ENCODE peak calls at places on chromosomes 4 and X, in four cellular contexts. One of them, this sample, is unnamed.

GRCh38 chrX:4841216-4841745 is 1127.8 kb upstream of the PRKX start:
- DNase-seq in A549: no peak
- DNase-seq in stomach: no peak
- DNase-seq in right atrium auricular region: no peak
- DNase-seq in this sample: no peak

GRCh38 chrX:69987691-69988090 is 62.0 kb downstream of the AWAT2 start:
- DNase-seq in A549: no peak
- DNase-seq in stomach: no peak
- DNase-seq in right atrium auricular region: no peak
- DNase-seq in this sample: no peak

GRCh38 chr4:10173754-10174749 is 57.5 kb upstream of the WDR1 start:
- DNase-seq in A549: no peak
- DNase-seq in stomach: peak
- DNase-seq in right atrium auricular region: peak
- DNase-seq in this sample: no peak

GRCh38 chr4:123621072-123621705 is 224.6 kb downstream of the SPRY1 start:
- DNase-seq in A549: no peak
- DNase-seq in stomach: no peak
- DNase-seq in right atrium auricular region: peak
- DNase-seq in this sample: no peak

GRCh38 chr4:96448315-96448872 is 608.5 kb downstream of the PDHA2 start:
- DNase-seq in A549: no peak
- DNase-seq in stomach: no peak
- DNase-seq in right atrium auricular region: no peak
- DNase-seq in this sample: no peak

GRCh38 chrX:327660-328126 is 9.1 kb upstream of the GTPBP6 start:
- DNase-seq in A549: no peak
- DNase-seq in stomach: no peak
- DNase-seq in right atrium auricular region: no peak
- DNase-seq in this sample: no peak

GRCh38 chrX:45352588-45352987 is 151.9 kb upstream of the DIPK2B start:
- DNase-seq in A549: no peak
- DNase-seq in stomach: no peak
- DNase-seq in right atrium auricular region: no peak
- DNase-seq in this sample: no peak

GRCh38 chr4:100848865-100849264 is 331.0 kb upstream of the EMCN start:
- DNase-seq in A549: peak
- DNase-seq in stomach: no peak
- DNase-seq in right atrium auricular region: no peak
- DNase-seq in this sample: no peak

GRCh38 chr4:3863841-3864734 is 97.9 kb downstream of the ADRA2C start:
- DNase-seq in A549: no peak
- DNase-seq in stomach: no peak
- DNase-seq in right atrium auricular region: no peak
- DNase-seq in this sample: no peak

GRCh38 chr4:168877779-168878491 is 132.1 kb downstream of the CBR4 start:
- DNase-seq in A549: no peak
- DNase-seq in stomach: no peak
- DNase-seq in right atrium auricular region: no peak
- DNase-seq in this sample: no peak

GRCh38 chrX:120145295-120145925 is 13.0 kb upstream of the RHOXF2 start:
- DNase-seq in A549: no peak
- DNase-seq in stomach: no peak
- DNase-seq in right atrium auricular region: no peak
- DNase-seq in this sample: no peak

GRCh38 chr4:1630266-1630665 is 53.8 kb downstream of the FAM53A start:
- DNase-seq in A549: no peak
- DNase-seq in stomach: no peak
- DNase-seq in right atrium auricular region: no peak
- DNase-seq in this sample: no peak

GRCh38 chr4:88526221-88526815 is 2.7 kb upstream of the PYURF start:
- DNase-seq in A549: no peak
- DNase-seq in stomach: no peak
- DNase-seq in right atrium auricular region: no peak
- DNase-seq in this sample: no peak

GRCh38 chrX:41045960-41046567 is 39.2 kb upstream of the USP9X start:
- DNase-seq in A549: peak
- DNase-seq in stomach: no peak
- DNase-seq in right atrium auricular region: no peak
- DNase-seq in this sample: no peak

GRCh38 chrX:51803833-51804232 is 60.6 kb downstream of the GSPT2 start:
- DNase-seq in A549: no peak
- DNase-seq in stomach: no peak
- DNase-seq in right atrium auricular region: no peak
- DNase-seq in this sample: no peak

GRCh38 chr4:155891058-155891457 is 12.4 kb upstream of the TDO2 start:
- DNase-seq in A549: no peak
- DNase-seq in stomach: no peak
- DNase-seq in right atrium auricular region: no peak
- DNase-seq in this sample: no peak

GRCh38 chr4:150573534-150573933 is 8.4 kb upstream of the MAB21L2 start:
- DNase-seq in A549: no peak
- DNase-seq in stomach: no peak
- DNase-seq in right atrium auricular region: no peak
- DNase-seq in this sample: no peak

GRCh38 chr4:123619895-123620294 is 223.3 kb downstream of the SPRY1 start:
- DNase-seq in A549: no peak
- DNase-seq in stomach: no peak
- DNase-seq in right atrium auricular region: no peak
- DNase-seq in this sample: no peak

GRCh38 chr4:33323393-33323792 is 2603.2 kb downstream of the PCDH7 start:
- DNase-seq in A549: no peak
- DNase-seq in stomach: no peak
- DNase-seq in right atrium auricular region: no peak
- DNase-seq in this sample: no peak

GRCh38 chr4:111937368-111937767 is 207.9 kb upstream of the FAM241A start:
- DNase-seq in A549: peak
- DNase-seq in stomach: no peak
- DNase-seq in right atrium auricular region: no peak
- DNase-seq in this sample: no peak

GRCh38 chr4:133483600-133484246 is 334.6 kb downstream of the PCDH10 start:
- DNase-seq in A549: peak
- DNase-seq in stomach: no peak
- DNase-seq in right atrium auricular region: no peak
- DNase-seq in this sample: no peak

GRCh38 chr4:52376107-52376704 is 282.9 kb downstream of the USP46 start:
- DNase-seq in A549: peak
- DNase-seq in stomach: no peak
- DNase-seq in right atrium auricular region: no peak
- DNase-seq in this sample: peak

GRCh38 chr4:537436-538264 is 38.4 kb downstream of the TMEM271 start:
- DNase-seq in A549: no peak
- DNase-seq in stomach: peak
- DNase-seq in right atrium auricular region: no peak
- DNase-seq in this sample: no peak

GRCh38 chr4:99572527-99573240 is 1.9 kb upstream of the MTTP start:
- DNase-seq in A549: no peak
- DNase-seq in stomach: no peak
- DNase-seq in right atrium auricular region: no peak
- DNase-seq in this sample: no peak

GRCh38 chrX:147550217-147550616 is 361.5 kb upstream of the FMR1 start:
- DNase-seq in A549: no peak
- DNase-seq in stomach: no peak
- DNase-seq in right atrium auricular region: no peak
- DNase-seq in this sample: no peak

GRCh38 chrX:25941559-25942250 is 196.4 kb upstream of the MAGEB18 start:
- DNase-seq in A549: no peak
- DNase-seq in stomach: no peak
- DNase-seq in right atrium auricular region: no peak
- DNase-seq in this sample: no peak

GRCh38 chr4:6746721-6747689 is 31.0 kb downstream of the BLOC1S4 start:
- DNase-seq in A549: peak
- DNase-seq in stomach: peak
- DNase-seq in right atrium auricular region: no peak
- DNase-seq in this sample: no peak

GRCh38 chrX:154371771-154372300 is 2.6 kb downstream of the FLNA start:
- DNase-seq in A549: no peak
- DNase-seq in stomach: no peak
- DNase-seq in right atrium auricular region: no peak
- DNase-seq in this sample: no peak

GRCh38 chr4:52957220-52957686 is 95.1 kb downstream of the RASL11B start:
- DNase-seq in A549: no peak
- DNase-seq in stomach: no peak
- DNase-seq in right atrium auricular region: no peak
- DNase-seq in this sample: peak

GRCh38 chrX:43655961-43656494 is at the start of gene MAOA:
- DNase-seq in A549: no peak
- DNase-seq in stomach: peak
- DNase-seq in right atrium auricular region: peak
- DNase-seq in this sample: no peak

DNA sequence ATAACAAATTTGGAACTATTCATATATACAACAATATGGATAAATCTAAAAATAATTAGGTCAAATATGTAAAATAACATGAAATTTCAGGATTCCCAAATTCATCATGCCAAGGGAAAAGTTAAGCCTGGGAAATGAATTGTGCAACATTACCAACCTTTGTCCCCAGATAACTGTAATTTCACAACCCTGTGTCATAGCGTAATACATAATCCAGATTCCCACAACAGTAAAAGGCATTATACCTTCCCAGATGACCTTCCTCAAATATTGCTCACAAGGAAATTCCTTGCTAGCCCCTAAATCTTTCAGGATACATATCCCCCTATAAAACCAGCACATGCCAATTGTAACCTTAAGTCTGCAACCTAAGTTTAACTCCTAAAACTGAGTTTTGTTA is 32.9 kb upstream of the RAB40A start:
- DNase-seq in A549: no peak
- DNase-seq in stomach: no peak
- DNase-seq in right atrium auricular region: no peak
- DNase-seq in this sample: no peak
- H3K4me3 ChIP-seq in A549: no peak
- H3K4me3 ChIP-seq in stomach: no peak
- H3K4me3 ChIP-seq in right atrium auricular region: no peak
- H3K4me3 ChIP-seq in this sample: no peak

DNA sequence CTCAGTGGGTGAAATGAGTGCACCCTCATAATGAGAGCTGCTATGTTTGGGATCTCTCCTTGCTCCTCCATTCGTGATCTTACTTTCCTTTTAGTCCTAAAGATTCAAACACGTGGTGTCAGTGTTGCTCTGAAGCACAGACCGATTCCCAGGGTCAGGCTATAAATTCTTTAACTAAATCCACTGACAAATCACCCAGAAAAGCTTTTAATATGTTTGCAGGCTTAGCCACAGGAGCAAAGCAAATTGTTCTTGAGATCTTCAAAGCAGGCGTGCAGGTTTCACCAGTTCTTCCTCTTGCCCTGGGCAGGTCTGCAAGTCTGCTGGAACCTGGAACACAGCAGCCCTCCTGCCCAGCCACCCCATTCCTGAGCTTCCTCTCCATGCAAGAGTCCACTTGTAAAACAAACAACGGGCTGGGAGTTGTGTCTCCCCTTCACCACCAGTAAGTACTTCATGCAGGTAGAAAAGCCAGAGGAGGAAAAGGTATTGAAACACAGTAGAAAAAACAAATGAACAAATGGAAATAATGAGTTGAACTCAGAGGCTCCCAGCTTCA is 70.1 kb upstream of the ENPP6 start:
- DNase-seq in A549: no peak
- DNase-seq in stomach: peak
- DNase-seq in right atrium auricular region: peak
- DNase-seq in this sample: no peak
- TF ChIP-seq CTCF in A549: no peak
- TF ChIP-seq CTCF in stomach: no peak
- TF ChIP-seq CTCF in right atrium auricular region: peak
- TF ChIP-seq CTCF in this sample: no peak

GRCh38 chr4:62913065-62913464 is 1496.2 kb downstream of the TECRL start:
- DNase-seq in A549: no peak
- DNase-seq in stomach: no peak
- DNase-seq in right atrium auricular region: no peak
- DNase-seq in this sample: no peak
- H3K4me3 ChIP-seq in A549: no peak
- H3K4me3 ChIP-seq in stomach: no peak
- H3K4me3 ChIP-seq in right atrium auricular region: no peak
- H3K4me3 ChIP-seq in this sample: no peak

DNA sequence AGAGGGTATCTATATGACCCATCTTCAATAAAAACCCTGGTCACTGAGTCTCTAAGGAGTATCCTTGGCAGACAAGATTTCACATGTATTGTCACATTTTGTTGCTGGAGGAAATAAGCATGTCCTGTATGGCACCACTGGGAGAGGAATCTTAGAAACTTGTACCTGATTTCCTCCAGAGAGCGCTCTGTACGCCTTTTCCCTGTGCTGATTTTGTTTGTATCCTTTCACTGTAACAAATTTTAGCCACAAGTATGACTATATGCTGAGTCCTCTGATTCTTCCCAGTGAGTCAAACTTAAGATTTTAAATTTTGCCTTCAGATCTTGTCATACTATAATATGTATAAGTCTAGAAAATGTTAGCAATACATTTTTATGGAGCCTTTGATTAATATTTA is 102.8 kb downstream of the ITIH6 start:
- DNase-seq in A549: no peak
- DNase-seq in stomach: no peak
- DNase-seq in right atrium auricular region: no peak
- DNase-seq in this sample: no peak
- TF ChIP-seq CTCF in A549: no peak
- TF ChIP-seq CTCF in stomach: no peak
- TF ChIP-seq CTCF in right atrium auricular region: no peak
- TF ChIP-seq CTCF in this sample: no peak

GRCh38 chr4:154492288-154492687 is 689 bp upstream of the DCHS2 start:
- DNase-seq in A549: no peak
- DNase-seq in stomach: no peak
- DNase-seq in right atrium auricular region: no peak
- DNase-seq in this sample: no peak
- H3K4me3 ChIP-seq in A549: peak
- H3K4me3 ChIP-seq in stomach: peak
- H3K4me3 ChIP-seq in right atrium auricular region: peak
- H3K4me3 ChIP-seq in this sample: no peak

GRCh38 chrX:114615765-114616164 is 31.9 kb downstream of the HTR2C start:
- DNase-seq in A549: no peak
- DNase-seq in stomach: no peak
- DNase-seq in right atrium auricular region: no peak
- DNase-seq in this sample: no peak

GRCh38 chrX:114619874-114620273 is 36.0 kb downstream of the HTR2C start:
- DNase-seq in A549: no peak
- DNase-seq in stomach: no peak
- DNase-seq in right atrium auricular region: no peak
- DNase-seq in this sample: no peak
- TF ChIP-seq CTCF in A549: no peak
- TF ChIP-seq CTCF in stomach: no peak
- TF ChIP-seq CTCF in right atrium auricular region: no peak
- TF ChIP-seq CTCF in this sample: peak

GRCh38 chrX:1656379-1656778 is 41.5 kb downstream of the ASMT start:
- DNase-seq in A549: no peak
- DNase-seq in stomach: no peak
- DNase-seq in right atrium auricular region: no peak
- DNase-seq in this sample: no peak

GRCh38 chrX:1658083-1658463 is 43.2 kb downstream of the ASMT start:
- DNase-seq in A549: peak
- DNase-seq in stomach: no peak
- DNase-seq in right atrium auricular region: no peak
- DNase-seq in this sample: no peak

GRCh38 chrX:1659664-1660461 is 45.0 kb downstream of the ASMT start:
- DNase-seq in A549: no peak
- DNase-seq in stomach: no peak
- DNase-seq in right atrium auricular region: no peak
- DNase-seq in this sample: no peak

GRCh38 chrX:1661048-1661921 is 46.4 kb downstream of the ASMT start:
- DNase-seq in A549: peak
- DNase-seq in stomach: peak
- DNase-seq in right atrium auricular region: no peak
- DNase-seq in this sample: no peak

GRCh38 chrX:1657367-1658082 is 42.7 kb downstream of the ASMT start:
- DNase-seq in A549: peak
- DNase-seq in stomach: no peak
- DNase-seq in right atrium auricular region: no peak
- DNase-seq in this sample: no peak
- H3K4me3 ChIP-seq in A549: no peak
- H3K4me3 ChIP-seq in stomach: peak
- H3K4me3 ChIP-seq in right atrium auricular region: no peak
- H3K4me3 ChIP-seq in this sample: peak

This sample was measured in HFF-Myc.